ENCODE peak calls at places on chromosomes 1 and 21, in nine cellular contexts. I is HFF-Myc, X is IMR-90, M is astrocyte of the spinal cord, Z is upper lobe of right lung, R is brain microvascular endothelial cell, W is retinal pigment epithelial cell, Y is adrenal gland, U is Caco-2. N is an unnamed sample.

GRCh38 chr1:55428944-55429931 is 214.1 kb upstream of the USP24 start:
- DNase-seq in I (peak), X (peak), M (peak), Z (peak), R (peak), W (peak), Y (peak), U (peak), N (no peak)

GRCh38 chr1:54052470-54052933 is 502 bp downstream of the TMEM59 start:
- DNase-seq in I (no peak), X (peak), M (peak), Z (no peak), R (peak), W (no peak), Y (peak), U (peak), N (peak)

GRCh38 chr1:115089443-115090340 is at the start of gene TSPAN2:
- DNase-seq in I (no peak), X (peak), M (peak), Z (peak), R (peak), W (no peak), Y (no peak), U (peak), N (peak)

GRCh38 chr1:46819335-46819734 is 20.5 kb downstream of the CYP4B1 start:
- DNase-seq in I (no peak), X (no peak), M (no peak), Z (no peak), R (no peak), W (no peak), Y (no peak), U (no peak), N (no peak)

GRCh38 chr1:166490437-166490784 is 323.6 kb upstream of the FAM78B start:
- DNase-seq in I (no peak), X (no peak), M (no peak), Z (no peak), R (no peak), W (no peak), Y (no peak), U (no peak), N (no peak)

GRCh38 chr1:196034080-196034706 is 574.0 kb downstream of the KCNT2 start:
- DNase-seq in I (no peak), X (no peak), M (peak), Z (no peak), R (no peak), W (no peak), Y (no peak), U (no peak), N (no peak)

GRCh38 chr1:214990619-214991018 is 91.9 kb upstream of the KCNK2 start:
- DNase-seq in I (peak), X (peak), M (peak), Z (no peak), R (peak), W (no peak), Y (no peak), U (no peak), N (no peak)

GRCh38 chr1:6385673-6386191 is 7.8 kb downstream of the ACOT7 start:
- DNase-seq in I (peak), X (peak), M (peak), Z (peak), R (peak), W (no peak), Y (peak), U (no peak), N (peak)

GRCh38 chr1:92314024-92314423 is 15.2 kb downstream of the RPAP2 start:
- DNase-seq in I (no peak), X (no peak), M (no peak), Z (no peak), R (no peak), W (no peak), Y (no peak), U (no peak), N (no peak)

GRCh38 chr1:189180057-189180456 is 1297.6 kb downstream of the BRINP3 start:
- DNase-seq in I (no peak), X (no peak), M (no peak), Z (no peak), R (no peak), W (no peak), Y (no peak), U (no peak), N (no peak)

GRCh38 chr1:83596331-83596730 is 402.6 kb downstream of the TTLL7 start:
- DNase-seq in I (no peak), X (no peak), M (no peak), Z (no peak), R (no peak), W (no peak), Y (no peak), U (no peak), N (no peak)

GRCh38 chr1:114458208-114458777 is 52.7 kb downstream of the TRIM33 start:
- DNase-seq in I (no peak), X (peak), M (peak), Z (no peak), R (peak), W (peak), Y (no peak), U (no peak), N (no peak)

GRCh38 chr21:16533692-16534407 is 804.1 kb downstream of the USP25 start:
- DNase-seq in I (no peak), X (no peak), M (no peak), Z (no peak), R (no peak), W (no peak), Y (no peak), U (no peak), N (peak)

GRCh38 chr1:51542158-51542953 is 23.3 kb upstream of the EPS15 start:
- DNase-seq in I (no peak), X (no peak), M (no peak), Z (no peak), R (no peak), W (no peak), Y (no peak), U (no peak), N (no peak)

GRCh38 chr1:3125546-3126368 is 56.8 kb downstream of the PRDM16 start:
- DNase-seq in I (no peak), X (no peak), M (no peak), Z (no peak), R (no peak), W (no peak), Y (no peak), U (no peak), N (no peak)

GRCh38 chr1:72281637-72282270 is 585 bp downstream of the NEGR1 start:
- DNase-seq in I (no peak), X (peak), M (no peak), Z (no peak), R (no peak), W (no peak), Y (peak), U (no peak), N (no peak)

GRCh38 chr1:152072311-152072710 is 16.6 kb downstream of the TCHHL1 start:
- DNase-seq in I (no peak), X (no peak), M (no peak), Z (no peak), R (no peak), W (no peak), Y (no peak), U (no peak), N (no peak)

GRCh38 chr21:45880097-45881068 is 101.2 kb upstream of the COL6A1 start:
- DNase-seq in I (peak), X (peak), M (peak), Z (peak), R (peak), W (peak), Y (peak), U (peak), N (peak)

GRCh38 chr1:116763787-116764465 is 9.7 kb downstream of the CD2 start:
- DNase-seq in I (no peak), X (no peak), M (no peak), Z (no peak), R (no peak), W (no peak), Y (peak), U (peak), N (peak)

GRCh38 chr1:15833069-15833679 is 14.3 kb upstream of the SPEN start:
- DNase-seq in I (no peak), X (no peak), M (no peak), Z (peak), R (peak), W (no peak), Y (peak), U (no peak), N (no peak)

GRCh38 chr1:118047006-118047649 is 117.6 kb downstream of the WDR3 start:
- DNase-seq in I (no peak), X (no peak), M (no peak), Z (no peak), R (no peak), W (no peak), Y (no peak), U (no peak), N (no peak)

GRCh38 chr1:64663654-64664053 is 81.2 kb upstream of the RAVER2 start:
- DNase-seq in I (no peak), X (peak), M (peak), Z (no peak), R (peak), W (no peak), Y (peak), U (peak), N (peak)

GRCh38 chr21:42811960-42812359 is 67.4 kb downstream of the WDR4 start:
- DNase-seq in I (no peak), X (no peak), M (no peak), Z (no peak), R (no peak), W (no peak), Y (no peak), U (no peak), N (no peak)

GRCh38 chr1:230105245-230105753 is 38.3 kb downstream of the GALNT2 start:
- DNase-seq in I (no peak), X (no peak), M (no peak), Z (no peak), R (no peak), W (no peak), Y (no peak), U (no peak), N (no peak)

GRCh38 chr1:233621923-233622322 is 8.0 kb downstream of the KCNK1 start:
- DNase-seq in I (no peak), X (no peak), M (no peak), Z (no peak), R (no peak), W (no peak), Y (no peak), U (no peak), N (no peak)

GRCh38 chr1:161826478-161826877 is 60.4 kb downstream of the ATF6 start:
- DNase-seq in I (no peak), X (no peak), M (no peak), Z (no peak), R (no peak), W (no peak), Y (no peak), U (no peak), N (no peak)

GRCh38 chr1:22611530-22611947 is 24.9 kb upstream of the C1QA start:
- DNase-seq in I (peak), X (peak), M (peak), Z (no peak), R (peak), W (no peak), Y (peak), U (peak), N (no peak)

GRCh38 chr1:243946946-243947345 is 96.9 kb upstream of the AKT3 start:
- DNase-seq in I (no peak), X (no peak), M (no peak), Z (no peak), R (no peak), W (no peak), Y (no peak), U (peak), N (peak)

GRCh38 chr1:115476616-115477015 is 138.6 kb upstream of the NGF start:
- DNase-seq in I (no peak), X (no peak), M (no peak), Z (no peak), R (no peak), W (no peak), Y (no peak), U (no peak), N (no peak)

GRCh38 chr1:224781800-224782199 is 147.7 kb upstream of the DNAH14 start:
- DNase-seq in I (no peak), X (no peak), M (no peak), Z (no peak), R (no peak), W (no peak), Y (no peak), U (no peak), N (no peak)

GRCh38 chr1:224783006-224783651 is 146.3 kb upstream of the DNAH14 start:
- DNase-seq in I (no peak), X (no peak), M (no peak), Z (no peak), R (no peak), W (no peak), Y (no peak), U (no peak), N (no peak)

GRCh38 chr1:224782601-224783000 is 146.9 kb upstream of the DNAH14 start:
- DNase-seq in I (no peak), X (no peak), M (no peak), Z (no peak), R (no peak), W (no peak), Y (no peak), U (no peak), N (no peak)

GRCh38 chr1:224780736-224781135 is 148.7 kb upstream of the DNAH14 start:
- DNase-seq in I (no peak), X (no peak), M (no peak), Z (no peak), R (no peak), W (no peak), Y (no peak), U (no peak), N (no peak)

DNA sequence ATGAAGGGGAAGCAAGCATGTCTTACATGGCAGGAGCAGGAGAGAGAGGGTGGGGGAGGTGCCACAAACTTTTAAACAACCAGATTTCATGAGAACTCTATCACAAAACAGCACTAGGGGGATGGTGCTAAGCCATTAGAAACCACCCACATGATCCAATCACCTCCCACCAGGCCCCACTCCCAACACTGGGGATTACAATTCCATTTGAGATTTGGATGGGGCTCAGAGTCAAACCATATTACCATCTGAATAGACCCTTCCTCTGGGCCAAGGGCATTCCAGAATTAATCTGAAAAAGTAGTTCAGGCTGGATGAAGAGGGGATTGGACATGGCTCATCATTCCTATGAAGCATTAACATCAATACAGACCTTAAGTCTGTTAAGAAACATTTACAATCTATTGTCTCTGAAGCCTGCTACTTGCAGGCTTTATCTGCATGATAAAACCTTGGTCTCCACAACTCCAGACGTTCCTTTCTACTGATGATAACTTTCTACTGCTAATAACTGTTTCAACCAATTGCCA is 149.9 kb upstream of the DNAH14 start:
- DNase-seq in I (no peak), X (no peak), M (no peak), Z (no peak), R (no peak), W (no peak), Y (no peak), U (no peak), N (no peak)
- H3K4me3 ChIP-seq in I (no peak), X (no peak), M (no peak), Z (no peak), R (no peak), W (no peak), Y (no peak), U (no peak), N (no peak)

DNA sequence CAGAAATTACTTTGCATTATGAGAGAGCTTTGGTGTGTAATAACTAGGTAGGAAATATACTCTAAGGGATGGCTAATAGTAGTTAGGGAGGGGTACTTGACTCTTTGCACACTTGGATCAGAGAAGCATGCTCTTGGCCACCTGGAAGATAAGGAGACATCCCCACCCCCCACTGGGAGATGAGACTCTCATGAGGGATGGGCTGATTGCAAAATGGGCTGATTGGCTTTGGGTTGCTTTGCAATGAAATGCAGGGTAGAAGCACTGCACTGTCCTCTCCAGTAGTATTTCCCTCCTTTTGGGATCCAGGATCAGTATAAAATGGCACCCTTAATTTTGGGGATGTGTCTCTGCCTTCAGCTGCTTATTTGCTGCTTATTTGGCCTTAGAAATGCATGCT is 71.2 kb upstream of the EPS8L3 start:
- DNase-seq in I (no peak), X (no peak), M (no peak), Z (no peak), R (no peak), W (no peak), Y (no peak), U (no peak), N (no peak)
- H3K4me3 ChIP-seq in I (no peak), X (no peak), M (no peak), Z (no peak), R (no peak), W (no peak), Y (no peak), U (no peak), N (no peak)

GRCh38 chr1:148318900-148319242 is 164.2 kb downstream of the PPIAL4G start:
- DNase-seq in I (no peak), X (no peak), M (no peak), Z (no peak), R (no peak), W (no peak), Y (no peak), U (no peak), N (no peak)

GRCh38 chr1:148315081-148315811 is 163.2 kb upstream of the NBPF11 start:
- DNase-seq in I (no peak), X (no peak), M (peak), Z (no peak), R (peak), W (no peak), Y (no peak), U (no peak), N (no peak)

GRCh38 chr1:148317288-148317985 is 165.4 kb upstream of the NBPF11 start:
- DNase-seq in I (no peak), X (no peak), M (no peak), Z (no peak), R (no peak), W (no peak), Y (no peak), U (no peak), N (no peak)

GRCh38 chr1:148318123-148318899 is 164.8 kb downstream of the PPIAL4G start:
- DNase-seq in I (no peak), X (no peak), M (peak), Z (peak), R (no peak), W (no peak), Y (peak), U (no peak), N (no peak)
- H3K4me3 ChIP-seq in I (no peak), X (no peak), M (peak), Z (peak), R (peak), W (peak), Y (no peak), U (no peak), N (no peak)

GRCh38 chr1:217138839-217139466 is 415.7 kb upstream of the ESRRG start:
- DNase-seq in I (no peak), X (no peak), M (no peak), Z (no peak), R (no peak), W (no peak), Y (no peak), U (no peak), N (no peak)
- H3K4me3 ChIP-seq in I (no peak), X (no peak), M (no peak), Z (no peak), R (no peak), W (no peak), Y (no peak), U (no peak), N (no peak)

GRCh38 chr1:185017966-185018365 is 27.4 kb upstream of the RNF2 start:
- DNase-seq in I (no peak), X (no peak), M (no peak), Z (no peak), R (no peak), W (no peak), Y (no peak), U (no peak), N (no peak)

GRCh38 chr1:185015598-185015997 is 29.8 kb upstream of the RNF2 start:
- DNase-seq in I (no peak), X (no peak), M (no peak), Z (no peak), R (no peak), W (no peak), Y (no peak), U (no peak), N (no peak)

GRCh38 chr1:185016880-185017279 is 28.5 kb upstream of the RNF2 start:
- DNase-seq in I (no peak), X (peak), M (peak), Z (no peak), R (peak), W (no peak), Y (peak), U (no peak), N (no peak)

GRCh38 chr1:185017338-185017737 is 28.0 kb upstream of the RNF2 start:
- DNase-seq in I (peak), X (peak), M (peak), Z (no peak), R (peak), W (peak), Y (peak), U (no peak), N (no peak)
- H3K4me3 ChIP-seq in I (no peak), X (no peak), M (no peak), Z (no peak), R (no peak), W (no peak), Y (no peak), U (no peak), N (no peak)

GRCh38 chr1:220579317-220579716 is 51.4 kb downstream of the MARK1 start:
- DNase-seq in I (no peak), X (no peak), M (no peak), Z (no peak), R (no peak), W (no peak), Y (no peak), U (no peak), N (no peak)
- H3K4me3 ChIP-seq in I (no peak), X (no peak), M (no peak), Z (no peak), R (no peak), W (no peak), Y (no peak), U (no peak), N (no peak)

DNA sequence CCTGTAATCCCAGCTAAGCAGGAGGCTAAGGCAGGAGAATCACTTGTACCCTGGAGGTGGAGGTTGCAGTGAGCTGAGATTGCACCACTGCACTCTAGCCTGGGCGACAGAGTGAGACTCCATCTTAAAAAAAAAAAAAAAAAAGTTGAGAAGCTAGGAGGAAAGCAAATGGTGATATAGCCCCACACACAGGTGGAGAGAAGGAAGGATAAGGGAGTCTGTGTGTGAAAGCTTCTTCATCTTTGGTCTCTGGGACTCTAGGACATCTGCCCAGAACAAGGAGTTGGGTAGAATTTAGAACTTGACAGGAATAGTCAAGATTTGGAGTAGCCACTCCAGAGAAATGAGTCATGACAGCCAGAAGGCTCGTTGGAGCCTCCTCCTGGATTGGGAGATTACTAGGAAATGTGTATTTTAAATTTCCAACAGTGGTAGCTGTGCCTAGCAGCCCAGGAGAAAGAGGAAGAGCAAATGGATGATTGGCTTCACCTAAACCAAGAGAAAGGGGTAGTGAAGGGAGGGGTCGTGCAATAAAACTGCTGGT is 19.9 kb downstream of the NPL start:
- DNase-seq in I (no peak), X (no peak), M (no peak), Z (no peak), R (no peak), W (no peak), Y (no peak), U (no peak), N (no peak)
- H3K4me3 ChIP-seq in I (no peak), X (no peak), M (no peak), Z (no peak), R (no peak), W (no peak), Y (no peak), U (no peak), N (no peak)

GRCh38 chr1:88357690-88358089 is 326.4 kb upstream of the PKN2 start:
- DNase-seq in I (no peak), X (no peak), M (no peak), Z (no peak), R (no peak), W (no peak), Y (no peak), U (no peak), N (no peak)
- H3K4me3 ChIP-seq in I (no peak), X (no peak), M (no peak), Z (no peak), R (no peak), W (no peak), Y (no peak), U (no peak), N (no peak)

GRCh38 chr1:61254629-61255323 is 172.4 kb downstream of the NFIA start:
- DNase-seq in I (no peak), X (peak), M (peak), Z (no peak), R (peak), W (no peak), Y (peak), U (no peak), N (peak)

GRCh38 chr1:61259379-61260148 is 177.2 kb downstream of the NFIA start:
- DNase-seq in I (no peak), X (no peak), M (no peak), Z (no peak), R (no peak), W (no peak), Y (no peak), U (no peak), N (no peak)

GRCh38 chr1:61253912-61254628 is 171.7 kb downstream of the NFIA start:
- DNase-seq in I (no peak), X (no peak), M (no peak), Z (no peak), R (no peak), W (no peak), Y (no peak), U (no peak), N (no peak)

GRCh38 chr1:61253059-61253735 is 170.8 kb downstream of the NFIA start:
- DNase-seq in I (peak), X (peak), M (peak), Z (no peak), R (peak), W (no peak), Y (peak), U (no peak), N (peak)

GRCh38 chr1:61255324-61255703 is 173.0 kb downstream of the NFIA start:
- DNase-seq in I (no peak), X (no peak), M (no peak), Z (no peak), R (no peak), W (no peak), Y (no peak), U (no peak), N (no peak)
- H3K4me3 ChIP-seq in I (no peak), X (no peak), M (no peak), Z (peak), R (peak), W (no peak), Y (no peak), U (no peak), N (no peak)